ENCODE peak calls at places on chromosome 1, in ten cellular contexts. One of them, this sample, is unnamed.
A peak's percentile ranks its signal among the peaks of the same experiment; 100 is the strongest.

GRCh38 chr1:204125759-204126351 is 26.0 kb downstream of the ETNK2 start:
- DNase-seq in glutamatergic neuron: no peak
- DNase-seq in neural progenitor cell: no peak
- DNase-seq in AG04450: no peak
- DNase-seq in GM23338: no peak
- DNase-seq in fibroblast of pulmonary artery: no peak
- DNase-seq in type B pancreatic cell: no peak
- DNase-seq in endodermal cell: no peak
- DNase-seq in esophagus squamous epithelium: no peak
- DNase-seq in endothelial cell: no peak
- DNase-seq in this sample: no peak

GRCh38 chr1:55195523-55196233 is 19.5 kb downstream of the USP24 start:
- DNase-seq in AG04450: no peak
- DNase-seq in type B pancreatic cell: no peak
- DNase-seq in fibroblast of pulmonary artery: peak; percentile 83
- DNase-seq in GM23338: no peak
- DNase-seq in glutamatergic neuron: no peak
- DNase-seq in endodermal cell: no peak
- DNase-seq in neural progenitor cell: no peak
- DNase-seq in esophagus squamous epithelium: no peak
- DNase-seq in endothelial cell: no peak
- DNase-seq in this sample: peak; percentile 70

GRCh38 chr1:206708882-206709281 is 24.2 kb downstream of the MAPKAPK2 start:
- DNase-seq in endodermal cell: no peak
- DNase-seq in fibroblast of pulmonary artery: peak; percentile 53
- DNase-seq in GM23338: no peak
- DNase-seq in type B pancreatic cell: no peak
- DNase-seq in AG04450: no peak
- DNase-seq in glutamatergic neuron: no peak
- DNase-seq in esophagus squamous epithelium: no peak
- DNase-seq in endothelial cell: no peak
- DNase-seq in neural progenitor cell: no peak
- DNase-seq in this sample: no peak

GRCh38 chr1:177170756-177171535 is at the start of gene BRINP2:
- DNase-seq in GM23338: peak; percentile 95
- DNase-seq in glutamatergic neuron: peak; percentile 85
- DNase-seq in type B pancreatic cell: peak; percentile 74
- DNase-seq in endodermal cell: peak; percentile 97
- DNase-seq in endothelial cell: peak; percentile 78
- DNase-seq in AG04450: no peak
- DNase-seq in esophagus squamous epithelium: no peak
- DNase-seq in neural progenitor cell: peak; percentile 91
- DNase-seq in fibroblast of pulmonary artery: peak; percentile 16
- DNase-seq in this sample: peak; percentile 5

GRCh38 chr1:69373520-69373919 is 194.2 kb upstream of the LRRC7 start:
- DNase-seq in fibroblast of pulmonary artery: no peak
- DNase-seq in neural progenitor cell: no peak
- DNase-seq in endodermal cell: no peak
- DNase-seq in GM23338: no peak
- DNase-seq in AG04450: no peak
- DNase-seq in esophagus squamous epithelium: no peak
- DNase-seq in type B pancreatic cell: no peak
- DNase-seq in endothelial cell: no peak
- DNase-seq in glutamatergic neuron: no peak
- DNase-seq in this sample: no peak

GRCh38 chr1:243849089-243850012 is 692 bp downstream of the AKT3 start:
- DNase-seq in AG04450: no peak
- DNase-seq in endodermal cell: peak; percentile 86
- DNase-seq in type B pancreatic cell: peak; percentile 74
- DNase-seq in esophagus squamous epithelium: no peak
- DNase-seq in endothelial cell: peak; percentile 51
- DNase-seq in fibroblast of pulmonary artery: peak; percentile 74
- DNase-seq in glutamatergic neuron: peak; percentile 83
- DNase-seq in neural progenitor cell: peak; percentile 78
- DNase-seq in GM23338: peak; percentile 78
- DNase-seq in this sample: peak; percentile 75

GRCh38 chr1:73765551-73766233 is 432.3 kb downstream of the LRRIQ3 start:
- DNase-seq in type B pancreatic cell: no peak
- DNase-seq in neural progenitor cell: no peak
- DNase-seq in glutamatergic neuron: no peak
- DNase-seq in GM23338: no peak
- DNase-seq in esophagus squamous epithelium: no peak
- DNase-seq in endodermal cell: no peak
- DNase-seq in endothelial cell: no peak
- DNase-seq in fibroblast of pulmonary artery: no peak
- DNase-seq in AG04450: no peak
- DNase-seq in this sample: no peak

GRCh38 chr1:215845224-215845902 is 278.3 kb downstream of the KCTD3 start:
- DNase-seq in GM23338: no peak
- DNase-seq in type B pancreatic cell: no peak
- DNase-seq in esophagus squamous epithelium: no peak
- DNase-seq in endodermal cell: no peak
- DNase-seq in endothelial cell: no peak
- DNase-seq in neural progenitor cell: no peak
- DNase-seq in fibroblast of pulmonary artery: peak; percentile 62
- DNase-seq in AG04450: peak; percentile 58
- DNase-seq in glutamatergic neuron: no peak
- DNase-seq in this sample: peak; percentile 71

GRCh38 chr1:3676581-3677410 is 24.5 kb downstream of the TP73 start:
- DNase-seq in GM23338: no peak
- DNase-seq in fibroblast of pulmonary artery: no peak
- DNase-seq in esophagus squamous epithelium: no peak
- DNase-seq in neural progenitor cell: no peak
- DNase-seq in AG04450: no peak
- DNase-seq in endodermal cell: no peak
- DNase-seq in type B pancreatic cell: no peak
- DNase-seq in endothelial cell: no peak
- DNase-seq in glutamatergic neuron: peak; percentile 19
- DNase-seq in this sample: no peak

GRCh38 chr1:62342270-62342669 is 23.0 kb upstream of the KANK4 start:
- DNase-seq in endothelial cell: no peak
- DNase-seq in neural progenitor cell: no peak
- DNase-seq in esophagus squamous epithelium: no peak
- DNase-seq in endodermal cell: no peak
- DNase-seq in glutamatergic neuron: no peak
- DNase-seq in GM23338: no peak
- DNase-seq in type B pancreatic cell: no peak
- DNase-seq in AG04450: no peak
- DNase-seq in fibroblast of pulmonary artery: no peak
- DNase-seq in this sample: no peak

GRCh38 chr1:90710579-90711536 is 6.2 kb downstream of the BARHL2 start:
- DNase-seq in type B pancreatic cell: no peak
- DNase-seq in fibroblast of pulmonary artery: no peak
- DNase-seq in endothelial cell: peak; percentile 28
- DNase-seq in AG04450: no peak
- DNase-seq in neural progenitor cell: peak; percentile 83
- DNase-seq in glutamatergic neuron: peak; percentile 91
- DNase-seq in endodermal cell: peak; percentile 86
- DNase-seq in esophagus squamous epithelium: no peak
- DNase-seq in GM23338: peak; percentile 84
- DNase-seq in this sample: no peak

GRCh38 chr1:3561801-3562200 is 49.5 kb downstream of the MEGF6 start:
- DNase-seq in endothelial cell: no peak
- DNase-seq in neural progenitor cell: no peak
- DNase-seq in AG04450: no peak
- DNase-seq in endodermal cell: no peak
- DNase-seq in GM23338: no peak
- DNase-seq in glutamatergic neuron: no peak
- DNase-seq in esophagus squamous epithelium: no peak
- DNase-seq in type B pancreatic cell: no peak
- DNase-seq in fibroblast of pulmonary artery: no peak
- DNase-seq in this sample: no peak

GRCh38 chr1:241401156-241401555 is 44.2 kb upstream of the RGS7 start:
- DNase-seq in fibroblast of pulmonary artery: no peak
- DNase-seq in type B pancreatic cell: no peak
- DNase-seq in glutamatergic neuron: no peak
- DNase-seq in neural progenitor cell: no peak
- DNase-seq in esophagus squamous epithelium: no peak
- DNase-seq in GM23338: no peak
- DNase-seq in AG04450: no peak
- DNase-seq in endodermal cell: no peak
- DNase-seq in endothelial cell: no peak
- DNase-seq in this sample: no peak

GRCh38 chr1:172466795-172467407 is 23.0 kb upstream of the PIGC start:
- DNase-seq in type B pancreatic cell: no peak
- DNase-seq in neural progenitor cell: no peak
- DNase-seq in GM23338: no peak
- DNase-seq in esophagus squamous epithelium: no peak
- DNase-seq in AG04450: no peak
- DNase-seq in endodermal cell: no peak
- DNase-seq in fibroblast of pulmonary artery: no peak
- DNase-seq in endothelial cell: no peak
- DNase-seq in glutamatergic neuron: no peak
- DNase-seq in this sample: peak; percentile 10

DNA sequence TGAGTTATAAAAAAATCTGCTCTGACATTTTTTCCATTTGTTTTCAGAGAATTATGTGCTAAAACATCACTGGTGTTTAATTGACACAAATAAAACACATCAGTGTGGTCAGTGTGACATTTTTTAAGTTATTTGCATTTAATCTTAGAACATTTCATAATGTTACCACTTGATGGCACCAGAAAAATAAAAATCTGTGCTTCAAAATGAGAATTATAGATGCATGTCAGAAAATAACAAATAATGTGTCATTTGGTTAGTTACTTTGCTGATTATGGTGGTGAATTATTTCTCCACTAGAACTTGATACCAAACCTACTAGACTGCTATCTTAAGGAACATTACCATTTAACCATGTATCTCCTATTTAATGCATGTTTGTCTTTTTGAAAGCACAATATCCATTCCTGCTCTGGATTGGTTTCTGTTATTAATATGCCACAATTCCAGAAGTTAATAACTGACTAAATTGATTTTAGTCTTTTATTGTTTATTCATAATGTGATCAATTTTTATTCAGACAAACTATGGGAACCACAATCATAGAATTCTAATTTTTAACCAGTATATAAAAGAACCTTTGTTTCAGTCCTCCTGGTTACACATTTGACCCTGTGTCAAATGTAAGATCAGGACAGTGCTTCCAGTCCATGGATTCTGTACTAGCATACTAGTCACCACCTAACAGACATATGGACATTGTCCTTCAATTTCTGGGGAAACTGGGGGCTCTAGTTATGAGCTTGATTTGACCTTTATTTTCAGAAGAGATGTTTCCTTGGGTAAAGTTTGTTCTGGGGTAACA is 81.0 kb downstream of the RPS6KC1 start:
- DNase-seq in GM23338: no peak
- DNase-seq in fibroblast of pulmonary artery: no peak
- DNase-seq in glutamatergic neuron: no peak
- DNase-seq in neural progenitor cell: no peak
- DNase-seq in endodermal cell: no peak
- DNase-seq in AG04450: no peak
- DNase-seq in endothelial cell: no peak
- DNase-seq in esophagus squamous epithelium: no peak
- DNase-seq in type B pancreatic cell: no peak
- DNase-seq in this sample: peak; percentile 30
- TF ChIP-seq CTCF in GM23338: peak; percentile 10
- TF ChIP-seq CTCF in fibroblast of pulmonary artery: no peak
- TF ChIP-seq CTCF in glutamatergic neuron: no peak
- TF ChIP-seq CTCF in neural progenitor cell: no peak
- TF ChIP-seq CTCF in endodermal cell: no peak
- TF ChIP-seq CTCF in AG04450: no peak
- TF ChIP-seq CTCF in endothelial cell: no peak
- TF ChIP-seq CTCF in esophagus squamous epithelium: no peak
- TF ChIP-seq CTCF in type B pancreatic cell: no peak
- TF ChIP-seq CTCF in this sample: no peak

GRCh38 chr1:201750934-201751333 is 78.0 kb upstream of the IPO9 start:
- DNase-seq in neural progenitor cell: no peak
- DNase-seq in GM23338: no peak
- DNase-seq in esophagus squamous epithelium: no peak
- DNase-seq in endodermal cell: no peak
- DNase-seq in AG04450: no peak
- DNase-seq in endothelial cell: no peak
- DNase-seq in type B pancreatic cell: no peak
- DNase-seq in glutamatergic neuron: no peak
- DNase-seq in fibroblast of pulmonary artery: peak; percentile 92
- DNase-seq in this sample: peak; percentile 91
- TF ChIP-seq CTCF in neural progenitor cell: no peak
- TF ChIP-seq CTCF in GM23338: no peak
- TF ChIP-seq CTCF in esophagus squamous epithelium: no peak
- TF ChIP-seq CTCF in endodermal cell: no peak
- TF ChIP-seq CTCF in AG04450: no peak
- TF ChIP-seq CTCF in endothelial cell: no peak
- TF ChIP-seq CTCF in type B pancreatic cell: no peak
- TF ChIP-seq CTCF in glutamatergic neuron: no peak
- TF ChIP-seq CTCF in fibroblast of pulmonary artery: no peak
- TF ChIP-seq CTCF in this sample: no peak

DNA sequence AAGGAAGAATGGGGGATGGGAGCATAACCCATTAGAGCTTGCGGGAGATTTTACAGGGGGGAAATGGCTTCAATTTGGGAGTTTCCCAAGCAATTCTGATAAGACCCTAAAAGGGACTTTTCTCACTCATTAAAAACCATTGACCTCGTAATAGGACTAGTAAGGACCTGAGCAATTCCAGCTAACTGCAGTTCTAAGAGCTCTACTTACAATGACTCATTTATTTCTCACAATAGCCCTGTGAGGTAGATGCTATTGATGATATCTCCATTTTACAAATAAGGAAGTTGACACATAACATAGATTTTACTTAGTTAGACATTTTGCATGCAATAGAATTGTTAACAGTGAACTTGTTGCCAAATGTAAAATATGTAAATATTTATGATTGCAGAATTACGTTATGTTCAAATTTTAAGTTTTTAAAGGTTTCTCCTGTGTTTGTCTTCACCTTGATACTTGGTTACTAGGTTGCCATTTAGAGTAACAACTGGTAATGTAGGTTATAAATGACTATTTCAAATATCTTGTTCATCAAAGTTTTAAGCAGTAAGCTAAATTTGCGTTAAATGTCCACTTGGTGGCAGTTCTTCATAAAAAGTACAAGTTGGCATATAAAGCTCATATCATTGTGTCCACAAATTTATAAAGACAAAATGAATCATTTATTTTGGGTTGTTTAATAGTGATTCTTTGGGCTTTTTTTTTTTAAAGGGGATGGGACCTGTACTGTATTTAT is 182.0 kb downstream of the PLA2G4A start:
- DNase-seq in endodermal cell: no peak
- DNase-seq in endothelial cell: no peak
- DNase-seq in AG04450: no peak
- DNase-seq in neural progenitor cell: no peak
- DNase-seq in glutamatergic neuron: no peak
- DNase-seq in fibroblast of pulmonary artery: no peak
- DNase-seq in esophagus squamous epithelium: no peak
- DNase-seq in type B pancreatic cell: no peak
- DNase-seq in GM23338: no peak
- DNase-seq in this sample: no peak
- TF ChIP-seq CTCF in endodermal cell: no peak
- TF ChIP-seq CTCF in endothelial cell: no peak
- TF ChIP-seq CTCF in AG04450: no peak
- TF ChIP-seq CTCF in neural progenitor cell: no peak
- TF ChIP-seq CTCF in glutamatergic neuron: no peak
- TF ChIP-seq CTCF in fibroblast of pulmonary artery: no peak
- TF ChIP-seq CTCF in esophagus squamous epithelium: no peak
- TF ChIP-seq CTCF in type B pancreatic cell: no peak
- TF ChIP-seq CTCF in GM23338: no peak
- TF ChIP-seq CTCF in this sample: no peak

DNA sequence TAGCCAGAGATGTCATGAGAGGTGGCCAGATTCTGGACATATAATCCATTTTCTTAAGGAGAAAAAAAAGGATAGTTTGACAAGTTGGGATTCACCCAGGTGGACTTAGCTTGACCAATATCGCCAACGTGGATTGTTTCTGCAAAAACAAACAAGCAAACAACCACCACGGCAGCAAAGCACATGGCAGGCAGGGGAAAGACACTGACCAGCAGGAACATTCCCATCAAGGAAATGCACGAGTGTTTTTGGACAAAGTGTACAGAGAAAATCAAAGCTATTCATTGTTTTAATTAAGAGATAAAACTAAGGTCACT is 9.1 kb upstream of the PLA2G2C start:
- DNase-seq in neural progenitor cell: no peak
- DNase-seq in esophagus squamous epithelium: no peak
- DNase-seq in glutamatergic neuron: no peak
- DNase-seq in fibroblast of pulmonary artery: no peak
- DNase-seq in type B pancreatic cell: no peak
- DNase-seq in AG04450: no peak
- DNase-seq in endodermal cell: no peak
- DNase-seq in GM23338: no peak
- DNase-seq in endothelial cell: no peak
- DNase-seq in this sample: no peak
- TF ChIP-seq CTCF in neural progenitor cell: no peak
- TF ChIP-seq CTCF in esophagus squamous epithelium: no peak
- TF ChIP-seq CTCF in glutamatergic neuron: no peak
- TF ChIP-seq CTCF in fibroblast of pulmonary artery: no peak
- TF ChIP-seq CTCF in type B pancreatic cell: peak; percentile 31
- TF ChIP-seq CTCF in AG04450: no peak
- TF ChIP-seq CTCF in endodermal cell: no peak
- TF ChIP-seq CTCF in GM23338: no peak
- TF ChIP-seq CTCF in endothelial cell: no peak
- TF ChIP-seq CTCF in this sample: no peak